ENCODE peak calls at places on chromosomes 6 and 20, in nine cellular contexts. Z is fibroblast of the aortic adventitia; D is adrenal gland; J is CD8-positive, alpha-beta T cell; T is testis; S is AG04450; C is Panc1; Y is GM23248; W is heart right ventricle. P is an unnamed sample.

GRCh38 chr6:26412225-26412624 is 10.2 kb downstream of the BTN3A1 start:
- DNase-seq in C (no peak), T (no peak), J (no peak), Y (no peak), D (no peak), S (no peak), Z (no peak), W (no peak), P (no peak)

GRCh38 chr6:126117251-126117650 is 130.9 kb downstream of the TRMT11 start:
- DNase-seq in T (no peak), D (no peak), Y (peak; percentile 28), J (no peak), Z (no peak), C (no peak), W (no peak), S (no peak), P (no peak)

GRCh38 chr6:154302111-154302752 is 54.4 kb downstream of the IPCEF1 start:
- DNase-seq in W (no peak), T (no peak), S (peak; percentile 87), D (no peak), J (no peak), C (no peak), Z (peak; percentile 40), Y (peak; percentile 65), P (peak; percentile 90)

GRCh38 chr6:95795927-95796326 is 218.6 kb downstream of the MANEA start:
- DNase-seq in C (no peak), T (no peak), W (no peak), S (no peak), J (no peak), Z (no peak), D (no peak), Y (no peak), P (no peak)

GRCh38 chr6:138397128-138397814 is 6.8 kb upstream of the HEBP2 start:
- DNase-seq in C (no peak), J (no peak), Y (no peak), T (no peak), S (no peak), Z (no peak), W (no peak), D (no peak), P (no peak)

GRCh38 chr20:53597521-53598120 is 4.0 kb upstream of the ZNF217 start:
- DNase-seq in D (no peak), Z (no peak), T (no peak), C (no peak), Y (no peak), S (no peak), W (no peak), J (no peak), P (no peak)

GRCh38 chr6:139449611-139450000 is 75.2 kb upstream of the CITED2 start:
- DNase-seq in Z (peak; percentile 63), D (no peak), S (no peak), W (no peak), J (no peak), C (no peak), T (no peak), Y (peak; percentile 51), P (peak; percentile 39)

GRCh38 chr20:35992713-35993335 is 24.4 kb downstream of the CNBD2 start:
- DNase-seq in S (no peak), Z (peak; percentile 70), T (peak; percentile 56), C (no peak), W (no peak), Y (peak; percentile 74), J (peak; percentile 46), D (peak; percentile 72), P (peak; percentile 57)

GRCh38 chr6:150417899-150418824 is 49.4 kb downstream of the IYD start:
- DNase-seq in S (peak; percentile 10), W (no peak), C (peak; percentile 80), T (peak; percentile 58), J (no peak), Z (peak; percentile 94), Y (peak; percentile 93), D (peak; percentile 60), P (peak; percentile 90)

DNA sequence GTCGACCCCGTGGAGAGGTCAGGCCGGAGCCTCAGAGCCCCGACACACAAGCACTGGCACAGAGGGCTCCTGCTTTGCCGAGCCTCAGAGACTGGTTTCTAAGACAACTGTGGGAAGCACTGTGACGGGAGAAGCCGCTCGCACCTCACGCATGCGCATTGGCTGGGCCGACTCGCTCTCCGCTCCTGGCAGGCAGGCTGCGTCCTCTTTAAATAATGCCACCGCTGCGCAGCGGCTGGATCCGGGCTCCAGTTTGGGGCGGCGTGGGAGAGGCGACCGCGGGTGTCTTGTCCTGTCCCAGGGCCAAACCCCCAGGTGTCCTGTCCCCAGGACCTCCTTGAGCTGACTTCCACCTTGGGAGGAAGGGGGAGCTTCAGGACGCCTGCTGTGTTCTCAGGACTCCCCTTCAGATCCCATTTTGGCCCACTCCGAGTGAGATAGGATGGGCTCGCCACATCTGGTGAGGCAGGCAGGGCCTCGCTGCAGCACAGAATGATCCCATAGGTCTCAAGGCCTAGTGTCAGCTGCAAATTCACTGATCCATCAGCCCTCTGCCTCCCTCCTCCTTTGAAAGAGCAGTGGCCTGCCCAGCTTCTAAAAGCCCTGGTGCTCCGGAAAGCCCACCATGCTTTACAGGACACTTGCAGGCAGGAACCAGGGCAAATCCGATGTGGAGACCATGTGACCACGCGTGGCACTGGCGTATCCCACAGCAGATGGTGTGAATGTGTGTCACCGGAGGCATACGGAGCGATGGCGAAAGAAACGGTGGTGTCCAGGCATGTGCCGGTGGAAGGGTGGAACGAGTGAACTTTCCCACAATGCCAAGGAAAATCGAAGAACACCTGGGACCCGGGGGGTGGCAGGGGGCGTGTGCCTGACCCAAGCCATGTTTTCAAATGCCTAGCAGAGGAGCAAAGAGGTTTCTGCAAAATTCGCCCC is 169.3 kb upstream of the ZNF337 start:
- DNase-seq in Y (peak; percentile 85), Z (peak; percentile 68), W (peak; percentile 87), T (peak; percentile 82), J (peak; percentile 72), D (peak; percentile 89), S (no peak), C (no peak), P (peak; percentile 66)
- H3K4me3 ChIP-seq in Y (peak overlapping the region; percentile 80), Z (peak overlapping the region; percentile 41), W (no peak overlapping the region), T (peak overlapping the region; percentile 22), J (no peak overlapping the region), D (no peak overlapping the region), S (peak overlapping the region; percentile 22), C (peak overlapping the region; percentile 53), P (peak overlapping the region; percentile 6)

GRCh38 chr6:156748504-156748903 is 28.7 kb upstream of the ARID1B start:
- DNase-seq in D (no peak), J (no peak), C (no peak), Z (no peak), S (no peak), T (no peak), Y (no peak), W (no peak), P (no peak)

GRCh38 chr6:156752666-156753301 is 24.4 kb upstream of the ARID1B start:
- DNase-seq in W (peak; percentile 20), D (peak; percentile 81), Y (no peak), T (peak; percentile 57), S (no peak), C (peak; percentile 20), J (no peak), Z (no peak), P (no peak)

DNA sequence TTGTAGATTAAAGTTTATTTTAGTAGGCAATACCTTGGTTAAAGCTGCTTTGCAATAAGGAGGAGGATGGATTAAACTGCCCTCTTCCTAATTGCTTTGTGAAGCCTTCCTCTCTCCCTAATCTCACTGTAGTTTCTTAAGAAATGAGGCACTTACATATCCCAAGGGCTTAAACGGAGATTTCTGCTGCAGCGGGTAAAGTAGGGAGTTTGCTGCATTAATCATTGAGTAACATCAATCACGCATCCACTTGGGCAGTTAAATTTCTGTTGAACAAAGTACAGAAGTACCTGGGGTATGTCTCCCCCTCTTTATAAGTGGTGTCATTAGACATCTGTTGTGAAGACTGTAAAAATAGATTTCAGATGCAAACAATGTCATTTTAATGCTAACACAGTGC is 29.5 kb upstream of the ARID1B start:
- DNase-seq in D (no peak), C (no peak), J (no peak), Z (no peak), T (no peak), W (no peak), Y (no peak), S (no peak), P (no peak)
- H3K4me3 ChIP-seq in D (no peak overlapping the region), C (no peak overlapping the region), J (no peak overlapping the region), Z (no peak overlapping the region), T (no peak overlapping the region), W (no peak overlapping the region), Y (no peak overlapping the region), S (no peak overlapping the region), P (no peak overlapping the region)

GRCh38 chr20:63013207-63013606 is 6.4 kb upstream of the BHLHE23 start:
- DNase-seq in C (no peak), Z (no peak), S (no peak), W (no peak), J (no peak), T (no peak), Y (no peak), D (no peak), P (no peak)
- H3K4me3 ChIP-seq in C (no peak overlapping the region), Z (no peak overlapping the region), S (no peak overlapping the region), W (no peak overlapping the region), J (no peak overlapping the region), T (no peak overlapping the region), Y (no peak overlapping the region), D (no peak overlapping the region), P (no peak overlapping the region)

GRCh38 chr20:25864326-25864970 is 167.8 kb upstream of the ZNF337 start:
- DNase-seq in W (no peak), S (no peak), Y (no peak), J (no peak), T (no peak), D (no peak), Z (no peak), C (no peak), P (no peak)

GRCh38 chr20:25864986-25865714 is 168.5 kb upstream of the ZNF337 start:
- DNase-seq in C (no peak), D (no peak), S (no peak), W (no peak), J (no peak), T (no peak), Z (no peak), Y (no peak), P (no peak)

GRCh38 chr20:25863536-25864325 is 167.1 kb upstream of the ZNF337 start:
- DNase-seq in T (no peak), Z (no peak), S (no peak), D (peak; percentile 70), W (no peak), Y (peak; percentile 29), C (no peak), J (no peak), P (no peak)

GRCh38 chr20:25867776-25868649 is 171.4 kb upstream of the ZNF337 start:
- DNase-seq in C (no peak), T (peak; percentile 85), Z (peak; percentile 66), W (peak; percentile 86), D (peak; percentile 90), Y (peak; percentile 81), J (peak; percentile 63), S (no peak), P (peak; percentile 60)
- H3K4me3 ChIP-seq in C (peak overlapping the region; percentile 33), T (peak overlapping the region; percentile 42), Z (peak overlapping the region; percentile 48), W (peak overlapping the region; percentile 12), D (peak overlapping the region; percentile 26), Y (peak overlapping the region; percentile 75), J (peak overlapping the region; percentile 54), S (peak overlapping the region; percentile 27), P (peak overlapping the region; percentile 33)

DNA sequence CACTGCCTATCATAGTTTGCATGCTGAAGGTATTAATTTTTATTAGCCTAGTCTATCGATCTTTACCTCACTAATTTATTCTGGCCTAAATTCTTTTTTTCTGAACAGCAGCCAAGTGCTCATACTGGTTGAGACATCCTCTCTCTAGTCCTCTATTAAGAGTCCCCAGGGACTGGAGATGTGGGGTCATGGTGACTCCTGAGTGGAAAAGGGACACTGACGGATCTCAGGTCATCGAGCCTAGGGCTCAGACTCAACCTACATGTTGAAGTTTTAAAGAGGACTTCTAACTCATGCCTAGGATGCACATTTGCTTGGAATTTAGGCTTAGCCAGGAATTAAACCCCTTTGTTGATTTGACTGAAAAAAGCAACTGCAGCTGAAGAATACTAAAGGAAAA is 378.1 kb downstream of the BTBD9 start:
- DNase-seq in T (no peak), J (no peak), W (no peak), D (no peak), Z (no peak), C (no peak), Y (peak; percentile 61), S (no peak), P (no peak)
- H3K4me3 ChIP-seq in T (no peak overlapping the region), J (no peak overlapping the region), W (no peak overlapping the region), D (no peak overlapping the region), Z (no peak overlapping the region), C (peak overlapping the region; percentile 3), Y (peak overlapping the region; percentile 56), S (peak overlapping the region; percentile 2), P (no peak overlapping the region)